ENCODE peak calls at places on chromosomes 5 and 9, in four cellular contexts. One of them, this sample, is unnamed.

GRCh38 chr9:108259917-108260675 is 595.7 kb downstream of the ACTL7B start:
- DNase-seq in GM12878: no peak
- DNase-seq in K562: no peak
- DNase-seq in HepG2: no peak
- DNase-seq in this sample: no peak

GRCh38 chr5:175557778-175558177 is 79.4 kb downstream of the SFXN1 start:
- DNase-seq in GM12878: no peak
- DNase-seq in K562: no peak
- DNase-seq in HepG2: no peak
- DNase-seq in this sample: no peak

GRCh38 chr5:73442152-73442860 is 6.3 kb downstream of the FOXD1 start:
- DNase-seq in GM12878: no peak
- DNase-seq in K562: no peak
- DNase-seq in HepG2: no peak
- DNase-seq in this sample: no peak

GRCh38 chr5:80998590-80998979 is 38.4 kb downstream of the RASGRF2 start:
- DNase-seq in GM12878: no peak
- DNase-seq in K562: no peak
- DNase-seq in HepG2: no peak
- DNase-seq in this sample: no peak

GRCh38 chr5:154444559-154445421 is 1.0 kb upstream of the SAP30L start:
- DNase-seq in GM12878: no peak
- DNase-seq in K562: peak
- DNase-seq in HepG2: no peak
- DNase-seq in this sample: peak

GRCh38 chr9:114911167-114911821 is 19.1 kb downstream of the TNFSF8 start:
- DNase-seq in GM12878: no peak
- DNase-seq in K562: peak
- DNase-seq in HepG2: peak
- DNase-seq in this sample: peak

GRCh38 chr9:93193978-93194377 is 10.0 kb downstream of the WNK2 start:
- DNase-seq in GM12878: no peak
- DNase-seq in K562: no peak
- DNase-seq in HepG2: no peak
- DNase-seq in this sample: no peak

GRCh38 chr9:83596899-83597504 is 25.9 kb upstream of the IDNK start:
- DNase-seq in GM12878: no peak
- DNase-seq in K562: peak
- DNase-seq in HepG2: no peak
- DNase-seq in this sample: peak

GRCh38 chr5:140575309-140575708 is 10.7 kb downstream of the SLC35A4 start:
- DNase-seq in GM12878: no peak
- DNase-seq in K562: peak
- DNase-seq in HepG2: peak
- DNase-seq in this sample: peak

GRCh38 chr5:123670981-123671557 is 159.1 kb downstream of the CSNK1G3 start:
- DNase-seq in GM12878: no peak
- DNase-seq in K562: peak
- DNase-seq in HepG2: peak
- DNase-seq in this sample: peak

GRCh38 chr9:2837915-2838314 is 6.0 kb downstream of the PUM3 start:
- DNase-seq in GM12878: no peak
- DNase-seq in K562: no peak
- DNase-seq in HepG2: no peak
- DNase-seq in this sample: no peak

GRCh38 chr9:97484134-97484533 is 17.3 kb upstream of the TMOD1 start:
- DNase-seq in GM12878: no peak
- DNase-seq in K562: no peak
- DNase-seq in HepG2: no peak
- DNase-seq in this sample: no peak

DNA sequence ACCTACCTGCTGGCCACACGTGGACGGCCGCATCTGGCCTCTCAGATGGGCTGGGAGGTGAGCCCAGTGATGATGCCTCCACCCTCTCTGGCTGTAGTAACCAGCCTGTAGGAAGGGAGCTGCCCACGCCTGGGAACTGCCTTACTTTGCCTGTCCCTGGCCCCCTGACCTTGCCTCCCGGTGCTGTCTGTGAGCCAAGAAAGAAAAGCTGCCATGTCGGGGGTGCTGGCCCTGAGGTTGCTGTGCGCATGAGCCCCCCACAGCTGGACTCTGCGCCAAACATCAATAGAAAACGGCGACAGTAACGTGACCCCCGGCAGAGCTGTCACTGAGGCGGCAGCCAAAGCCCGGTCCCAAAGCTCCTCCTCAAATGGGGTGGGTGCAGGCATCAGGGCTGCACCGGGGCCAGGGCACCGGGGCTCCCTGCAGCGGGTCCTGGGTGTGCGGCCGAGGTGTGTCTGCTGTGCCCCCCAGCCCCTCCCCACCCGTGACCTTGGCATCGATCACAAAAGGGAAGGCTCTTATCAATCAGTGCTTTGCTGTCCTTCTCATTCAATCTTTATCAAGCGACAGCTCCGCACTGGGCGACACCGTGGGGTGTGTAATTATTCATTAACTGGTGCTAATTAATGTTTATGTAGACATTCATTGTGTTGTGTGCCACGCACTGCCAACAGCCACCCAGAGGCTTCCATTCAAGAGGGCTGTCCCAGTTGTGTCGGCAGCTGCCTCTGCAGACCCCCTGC is 15.4 kb upstream of the SLC9A3 start:
- DNase-seq in GM12878: no peak
- DNase-seq in K562: no peak
- DNase-seq in HepG2: no peak
- DNase-seq in this sample: no peak
- TF ChIP-seq BHLHE40 in GM12878: no peak
- TF ChIP-seq BHLHE40 in K562: no peak
- TF ChIP-seq BHLHE40 in HepG2: no peak
- TF ChIP-seq BHLHE40 in this sample: no peak

GRCh38 chr9:136565722-136566552 is 20.1 kb upstream of the NOTCH1 start:
- DNase-seq in GM12878: no peak
- DNase-seq in K562: no peak
- DNase-seq in HepG2: no peak
- DNase-seq in this sample: no peak

GRCh38 chr9:136566553-136566895 is 20.7 kb upstream of the NOTCH1 start:
- DNase-seq in GM12878: no peak
- DNase-seq in K562: no peak
- DNase-seq in HepG2: no peak
- DNase-seq in this sample: no peak

GRCh38 chr9:136568288-136569081 is 22.6 kb upstream of the NOTCH1 start:
- DNase-seq in GM12878: no peak
- DNase-seq in K562: no peak
- DNase-seq in HepG2: no peak
- DNase-seq in this sample: no peak

GRCh38 chr9:136567651-136568287 is 21.9 kb upstream of the NOTCH1 start:
- DNase-seq in GM12878: no peak
- DNase-seq in K562: no peak
- DNase-seq in HepG2: peak
- DNase-seq in this sample: no peak

GRCh38 chr9:136566899-136567298 is 21.1 kb upstream of the NOTCH1 start:
- DNase-seq in GM12878: no peak
- DNase-seq in K562: no peak
- DNase-seq in HepG2: no peak
- DNase-seq in this sample: no peak
- TF ChIP-seq TARDBP in GM12878: no peak
- TF ChIP-seq TARDBP in K562: no peak
- TF ChIP-seq TARDBP in HepG2: no peak
- TF ChIP-seq TARDBP in this sample: no peak

GRCh38 chr9:124521142-124521541 is 13.9 kb upstream of the NR5A1 start:
- DNase-seq in GM12878: no peak
- DNase-seq in K562: no peak
- DNase-seq in HepG2: no peak
- DNase-seq in this sample: no peak

GRCh38 chr9:124520206-124520596 is 13.0 kb upstream of the NR5A1 start:
- DNase-seq in GM12878: no peak
- DNase-seq in K562: no peak
- DNase-seq in HepG2: peak
- DNase-seq in this sample: no peak

GRCh38 chr9:124518116-124518515 is 10.9 kb upstream of the NR5A1 start:
- DNase-seq in GM12878: no peak
- DNase-seq in K562: no peak
- DNase-seq in HepG2: no peak
- DNase-seq in this sample: no peak

GRCh38 chr9:124526174-124526573 is 19.0 kb upstream of the NR5A1 start:
- DNase-seq in GM12878: no peak
- DNase-seq in K562: no peak
- DNase-seq in HepG2: no peak
- DNase-seq in this sample: no peak

DNA sequence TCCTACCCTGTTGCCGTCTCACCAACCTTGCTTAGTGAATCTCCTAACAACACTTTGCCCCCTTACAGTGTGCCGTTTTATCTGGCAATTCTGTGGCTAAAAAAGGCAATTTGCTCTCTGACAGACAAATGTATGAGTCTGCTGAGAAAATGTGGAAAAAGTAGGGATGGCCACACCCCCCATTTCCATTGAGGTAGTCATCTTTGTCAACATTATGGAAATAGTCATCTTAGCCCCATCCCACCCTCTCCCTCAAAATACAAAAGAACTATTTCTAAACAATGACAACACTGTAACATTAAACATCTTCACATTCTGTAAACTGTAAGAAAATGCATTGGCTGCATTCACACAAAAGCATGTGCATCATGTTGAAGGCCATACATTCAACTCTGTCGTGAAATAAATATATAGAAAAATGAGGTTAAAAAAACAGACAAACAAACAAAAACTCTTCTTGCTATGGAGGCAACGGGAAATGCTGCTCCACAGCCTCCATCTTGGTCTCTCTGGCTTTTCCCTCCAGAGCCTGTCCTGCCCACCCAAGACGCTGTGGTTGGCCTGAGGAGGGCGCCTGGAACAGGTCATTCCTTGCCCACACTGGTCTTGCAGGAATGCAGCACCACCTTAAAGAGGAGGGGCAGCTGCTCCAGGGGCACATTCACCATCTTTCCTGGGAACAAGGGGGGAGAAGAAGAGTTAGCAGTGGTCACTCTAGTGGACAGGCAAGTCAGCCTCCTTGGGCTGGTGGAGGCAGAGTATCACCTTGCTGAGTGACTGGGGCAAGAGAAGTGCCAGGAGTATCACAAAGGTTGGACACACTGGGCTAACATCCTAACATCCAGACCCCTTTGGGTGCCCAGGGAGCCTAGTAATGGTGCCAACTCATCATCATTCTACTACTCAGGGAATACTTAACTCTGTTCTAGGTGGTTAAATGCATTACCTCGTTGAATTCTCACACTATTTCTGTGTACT is 15.2 kb upstream of the NR5A1 start:
- DNase-seq in GM12878: no peak
- DNase-seq in K562: no peak
- DNase-seq in HepG2: no peak
- DNase-seq in this sample: no peak
- TF ChIP-seq BHLHE40 in GM12878: no peak
- TF ChIP-seq BHLHE40 in K562: no peak
- TF ChIP-seq BHLHE40 in HepG2: no peak
- TF ChIP-seq BHLHE40 in this sample: no peak

DNA sequence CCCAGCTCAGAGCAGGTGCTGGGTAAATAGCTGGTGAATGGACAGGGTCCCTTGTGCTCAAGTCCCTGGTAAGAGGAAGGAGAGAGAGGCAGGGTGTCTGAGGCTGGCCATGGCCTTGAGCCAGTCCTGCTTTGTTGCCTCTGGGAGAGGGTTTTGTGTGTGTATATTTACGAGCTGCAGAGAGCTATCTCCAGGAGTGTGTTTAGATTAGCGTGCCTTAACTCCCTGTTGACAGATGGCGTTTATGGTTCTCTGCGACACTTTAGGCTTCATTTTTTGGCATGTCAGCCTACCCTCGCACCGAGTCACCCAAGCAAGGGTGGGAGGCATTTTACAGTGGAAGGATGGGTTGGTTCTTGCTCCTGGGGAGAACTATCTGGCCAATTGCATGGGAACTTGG is 22.2 kb downstream of the HMCN2 start:
- DNase-seq in GM12878: no peak
- DNase-seq in K562: no peak
- DNase-seq in HepG2: no peak
- DNase-seq in this sample: peak
- TF ChIP-seq TARDBP in GM12878: no peak
- TF ChIP-seq TARDBP in K562: no peak
- TF ChIP-seq TARDBP in HepG2: no peak
- TF ChIP-seq TARDBP in this sample: no peak